ENCODE peak calls at places on chromosomes 4 and X, in eight cellular contexts. I is GM23248; B is fibroblast of pulmonary artery; G is sciatic nerve; U is activated CD4-positive, alpha-beta T cell treated with anti-CD3 and anti-CD28 coated beads, Interleukin-2, amount 50 U/mL, for 1 hour; C is H1; M is M059J; T is cardiac muscle cell. Z is an unnamed sample.

GRCh38 chr4:176654565-176655216 is 138.0 kb downstream of the VEGFC start:
- DNase-seq in I (no peak), B (no peak), G (no peak), U (no peak), C (no peak), M (peak), T (no peak), Z (no peak)

GRCh38 chrX:117538441-117539418 is 577.9 kb downstream of the KLHL13 start:
- DNase-seq in I (no peak), B (no peak), G (no peak), U (no peak), C (no peak), M (no peak), T (no peak), Z (no peak)

GRCh38 chrX:110420771-110421498 is 62.3 kb downstream of the RTL9 start:
- DNase-seq in I (peak), B (no peak), G (no peak), U (no peak), C (no peak), M (peak), T (no peak), Z (no peak)

GRCh38 chrX:136162827-136163427 is 15.6 kb downstream of the FHL1 start:
- DNase-seq in I (peak), B (peak), G (peak), U (peak), C (no peak), M (peak), T (peak), Z (peak)

GRCh38 chr4:36618102-36618501 is 336.7 kb downstream of the DTHD1 start:
- DNase-seq in I (no peak), B (no peak), G (no peak), U (no peak), C (no peak), M (no peak), T (no peak), Z (no peak)

GRCh38 chrX:46318551-46318950 is 226.7 kb downstream of the ZNF674 start:
- DNase-seq in I (no peak), B (no peak), G (no peak), U (no peak), C (no peak), M (no peak), T (no peak), Z (no peak)

GRCh38 chrX:130915302-130915701 is 12.3 kb upstream of the ENOX2 start:
- DNase-seq in I (peak), B (peak), G (no peak), U (no peak), C (no peak), M (peak), T (no peak), Z (no peak)

GRCh38 chr4:156052116-156052515 is 98.5 kb upstream of the CTSO start:
- DNase-seq in I (no peak), B (no peak), G (no peak), U (no peak), C (no peak), M (no peak), T (no peak), Z (no peak)

GRCh38 chr4:3201718-3202702 is 46.9 kb upstream of the MSANTD1 start:
- DNase-seq in I (peak), B (no peak), G (peak), U (peak), C (no peak), M (peak), T (no peak), Z (no peak)

GRCh38 chr4:6986781-6987565 is 56.2 kb upstream of the TADA2B start:
- DNase-seq in I (peak), B (peak), G (peak), U (peak), C (peak), M (peak), T (peak), Z (peak)

GRCh38 chr4:102469806-102470205 is 31.4 kb upstream of the NFKB1 start:
- DNase-seq in I (no peak), B (no peak), G (no peak), U (no peak), C (no peak), M (no peak), T (no peak), Z (no peak)

GRCh38 chr4:8911311-8912088 is 39.9 kb upstream of the HMX1 start:
- DNase-seq in I (peak), B (no peak), G (peak), U (no peak), C (no peak), M (no peak), T (no peak), Z (no peak)

GRCh38 chrX:153460826-153461225 is 9.6 kb downstream of the HAUS7 start:
- DNase-seq in I (peak), B (peak), G (peak), U (peak), C (no peak), M (peak), T (peak), Z (peak)

GRCh38 chrX:9871871-9872270 is 85.6 kb downstream of the SHROOM2 start:
- DNase-seq in I (peak), B (no peak), G (no peak), U (no peak), C (no peak), M (peak), T (no peak), Z (no peak)

GRCh38 chr4:184328022-184328736 is 110.5 kb upstream of the ENPP6 start:
- DNase-seq in I (no peak), B (no peak), G (no peak), U (no peak), C (no peak), M (no peak), T (no peak), Z (no peak)

GRCh38 chrX:9204560-9204959 is 170.6 kb upstream of the FAM9B start:
- DNase-seq in I (peak), B (no peak), G (no peak), U (no peak), C (no peak), M (peak), T (no peak), Z (no peak)

GRCh38 chr4:65670331-65671031 is at the start of gene EPHA5:
- DNase-seq in I (peak), B (peak), G (peak), U (no peak), C (peak), M (peak), T (peak), Z (peak)

GRCh38 chrX:3268804-3269203 is 77.6 kb downstream of the MXRA5 start:
- DNase-seq in I (peak), B (no peak), G (no peak), U (no peak), C (no peak), M (peak), T (no peak), Z (no peak)

GRCh38 chr4:171473155-171473554 is 340.0 kb upstream of the GALNTL6 start:
- DNase-seq in I (no peak), B (no peak), G (no peak), U (no peak), C (no peak), M (no peak), T (no peak), Z (no peak)

GRCh38 chrX:39245024-39245423 is 443.8 kb downstream of the MID1IP1 start:
- DNase-seq in I (no peak), B (no peak), G (no peak), U (no peak), C (no peak), M (no peak), T (no peak), Z (no peak)

GRCh38 chrX:31070057-31070468 is 1.8 kb downstream of the FTHL17 start:
- DNase-seq in I (no peak), B (no peak), G (no peak), U (no peak), C (no peak), M (no peak), T (no peak), Z (no peak)

GRCh38 chrX:101539116-101539515 is 11.2 kb upstream of the ARMCX1 start:
- DNase-seq in I (no peak), B (no peak), G (no peak), U (no peak), C (no peak), M (no peak), T (no peak), Z (no peak)

GRCh38 chrX:68938244-68939004 is 109.6 kb downstream of the EFNB1 start:
- DNase-seq in I (peak), B (peak), G (peak), U (no peak), C (no peak), M (peak), T (no peak), Z (no peak)

GRCh38 chr4:169377367-169377766 is 106.6 kb upstream of the SH3RF1 start:
- DNase-seq in I (no peak), B (no peak), G (no peak), U (no peak), C (no peak), M (no peak), T (no peak), Z (no peak)

GRCh38 chr4:149511558-149512298 is 303.9 kb downstream of the IQCM start:
- DNase-seq in I (no peak), B (no peak), G (no peak), U (no peak), C (no peak), M (no peak), T (no peak), Z (no peak)

GRCh38 chrX:154327026-154327820 is 31.6 kb downstream of the TKTL1 start:
- DNase-seq in I (peak), B (no peak), G (no peak), U (peak), C (no peak), M (no peak), T (no peak), Z (no peak)

GRCh38 chrX:20060961-20061868 is 55.5 kb downstream of the MAP7D2 start:
- DNase-seq in I (no peak), B (no peak), G (no peak), U (no peak), C (no peak), M (no peak), T (no peak), Z (no peak)

GRCh38 chr4:99723555-99724450 is 66.2 kb upstream of the C4orf54 start:
- DNase-seq in I (peak), B (peak), G (no peak), U (no peak), C (no peak), M (peak), T (no peak), Z (no peak)

GRCh38 chrX:2867191-2867590 is 38.5 kb downstream of the GYG2 start:
- DNase-seq in I (no peak), B (no peak), G (no peak), U (no peak), C (no peak), M (no peak), T (no peak), Z (no peak)

GRCh38 chr4:36917413-36917812 is 327.1 kb upstream of the NWD2 start:
- DNase-seq in I (no peak), B (no peak), G (no peak), U (no peak), C (no peak), M (no peak), T (no peak), Z (no peak)

GRCh38 chr4:152937535-152938236 is 1.6 kb downstream of the FHDC1 start:
- DNase-seq in I (peak), B (no peak), G (peak), U (no peak), C (no peak), M (peak), T (peak), Z (peak)

GRCh38 chr4:138275946-138276621 is 33.9 kb upstream of the SLC7A11 start:
- DNase-seq in I (peak), B (peak), G (no peak), U (no peak), C (no peak), M (peak), T (no peak), Z (no peak)

GRCh38 chr4:39526810-39527295 is 386 bp downstream of the UGDH start:
- DNase-seq in I (no peak), B (no peak), G (no peak), U (peak), C (no peak), M (no peak), T (no peak), Z (no peak)